ENCODE peak calls at places on chromosomes 13 and 19, in nine cellular contexts. F, G, E, N, J, K, O, C and H are unnamed samples.

GRCh38 chr19:55353803-55354697 is 469 bp downstream of the COX6B2 start:
- DNase-seq in F (no peak), E (peak; percentile 45), G (peak; percentile 74), J (peak; percentile 55), O (peak; percentile 45), C (no peak), N (no peak), K (peak; percentile 84), H (peak; percentile 83)

GRCh38 chr13:74767031-74767430 is 632.8 kb upstream of the KLF12 start:
- DNase-seq in F (no peak), E (no peak), J (no peak), G (no peak), K (no peak), C (no peak), O (no peak), N (no peak), H (no peak)

GRCh38 chr19:18541992-18542935 is 1.1 kb downstream of the FKBP8 start:
- DNase-seq in N (no peak), K (peak; percentile 50), O (no peak), J (no peak), F (no peak), E (no peak), G (peak; percentile 32), C (no peak), H (no peak)

GRCh38 chr19:49355890-49356289 is 6.3 kb downstream of the TEAD2 start:
- DNase-seq in J (no peak), G (no peak), C (no peak), F (no peak), K (no peak), N (no peak), E (no peak), O (no peak), H (no peak)

GRCh38 chr13:99704390-99704789 is 203.1 kb downstream of the TM9SF2 start:
- DNase-seq in N (no peak), K (no peak), G (no peak), O (no peak), J (no peak), F (no peak), C (no peak), E (no peak), H (no peak)

GRCh38 chr19:19338082-19338481 is 17.5 kb downstream of the MAU2 start:
- DNase-seq in E (no peak), K (no peak), O (no peak), J (no peak), N (no peak), F (no peak), C (no peak), G (no peak), H (no peak)

GRCh38 chr13:100594731-100595130 is 6.1 kb upstream of the GGACT start:
- DNase-seq in O (no peak), K (peak; percentile 63), F (no peak), N (no peak), J (no peak), G (no peak), C (no peak), E (no peak), H (no peak)

GRCh38 chr13:100363351-100363750 is 225.2 kb downstream of the GGACT start:
- DNase-seq in N (no peak), G (peak; percentile 7), E (no peak), O (no peak), F (no peak), K (no peak), C (no peak), J (no peak), H (no peak)

GRCh38 chr19:5806905-5807304 is 2.0 kb downstream of the NRTN start:
- DNase-seq in N (no peak), J (no peak), K (no peak), F (no peak), C (no peak), E (no peak), G (no peak), O (no peak), H (no peak)

GRCh38 chr13:21812192-21812626 is 141.3 kb downstream of the FGF9 start:
- DNase-seq in E (no peak), N (peak; percentile 23), F (no peak), O (no peak), C (no peak), J (no peak), K (peak; percentile 60), G (no peak), H (no peak)

GRCh38 chr19:46347985-46348384 is 1.1 kb downstream of the PPP5C start:
- DNase-seq in C (no peak), E (no peak), G (no peak), K (no peak), J (no peak), N (no peak), F (no peak), O (no peak), H (no peak)

GRCh38 chr13:100301418-100301817 is 212.5 kb downstream of the PCCA start:
- DNase-seq in G (no peak), C (peak; percentile 61), O (no peak), K (no peak), E (no peak), F (no peak), J (no peak), N (no peak), H (no peak)

GRCh38 chr19:1244693-1245451 is 3.3 kb downstream of the ATP5F1D start:
- DNase-seq in G (no peak), J (no peak), N (no peak), K (no peak), O (no peak), F (no peak), C (no peak), E (no peak), H (peak; percentile 90)

GRCh38 chr13:23626730-23627129 is 56.5 kb downstream of the TNFRSF19 start:
- DNase-seq in F (no peak), C (no peak), J (no peak), O (no peak), N (no peak), E (no peak), K (no peak), G (no peak), H (no peak)

GRCh38 chr19:36149673-36150406 is 2.4 kb downstream of the COX7A1 start:
- DNase-seq in N (no peak), O (no peak), E (no peak), C (no peak), F (no peak), K (no peak), G (no peak), J (no peak), H (no peak)

GRCh38 chr19:1206063-1206732 is 620 bp downstream of the STK11 start:
- DNase-seq in K (peak; percentile 50), J (no peak), G (no peak), F (no peak), C (no peak), N (no peak), E (no peak), O (no peak), H (no peak)

GRCh38 chr19:11063434-11063833 is 25.8 kb upstream of the LDLR start:
- DNase-seq in O (no peak), N (no peak), G (no peak), C (no peak), K (no peak), J (no peak), F (no peak), E (no peak), H (no peak)

GRCh38 chr13:93535256-93535655 is 308.6 kb downstream of the GPC6 start:
- DNase-seq in G (peak; percentile 4), F (no peak), N (no peak), J (no peak), C (no peak), E (no peak), K (no peak), O (no peak), H (no peak)

GRCh38 chr13:21458457-21458815 is 667 bp downstream of the ZDHHC20 start:
- DNase-seq in C (no peak), F (peak; percentile 27), E (peak; percentile 42), G (peak; percentile 23), O (peak; percentile 34), J (no peak), N (no peak), K (peak; percentile 62), H (no peak)

GRCh38 chr19:18558202-18558555 is 509 bp downstream of the KXD1 start:
- DNase-seq in N (no peak), F (no peak), E (no peak), K (no peak), J (no peak), G (no peak), C (no peak), O (no peak), H (no peak)

GRCh38 chr13:110564472-110564985 is 3.0 kb upstream of the RAB20 start:
- DNase-seq in N (no peak), J (no peak), C (no peak), F (no peak), E (no peak), G (no peak), K (no peak), O (no peak), H (no peak)

GRCh38 chr19:57934820-57935665 is at the start of gene ZNF418:
- DNase-seq in J (no peak), G (peak; percentile 75), K (peak; percentile 93), C (peak; percentile 83), E (peak; percentile 8), O (no peak), F (peak; percentile 21), N (peak; percentile 62), H (no peak)

GRCh38 chr13:30111810-30112209 is 195.5 kb downstream of the KATNAL1 start:
- DNase-seq in K (no peak), N (no peak), G (peak; percentile 40), F (no peak), J (no peak), C (no peak), E (no peak), O (no peak), H (peak; percentile 62)

GRCh38 chr19:35381926-35382325 is 11.1 kb downstream of the GPR42 start:
- DNase-seq in E (no peak), N (no peak), J (no peak), K (no peak), F (no peak), C (no peak), G (no peak), O (no peak), H (no peak)

GRCh38 chr19:10419200-10419645 is 1.1 kb upstream of the PDE4A start:
- DNase-seq in N (no peak), C (no peak), E (no peak), F (no peak), J (no peak), G (peak; percentile 58), O (no peak), K (peak; percentile 62), H (no peak)

GRCh38 chr19:35495107-35496064 is 5.1 kb upstream of the KRTDAP start:
- DNase-seq in F (peak; percentile 56), C (no peak), N (no peak), O (peak; percentile 53), K (peak; percentile 76), G (peak; percentile 91), J (peak; percentile 51), E (peak; percentile 47), H (peak; percentile 88)

GRCh38 chr13:26991508-26992181 is 180.0 kb downstream of the USP12 start:
- DNase-seq in O (no peak), G (peak; percentile 58), J (no peak), C (no peak), E (no peak), N (no peak), K (no peak), F (no peak), H (no peak)

GRCh38 chr13:87259479-87260083 is 411.6 kb upstream of the SLITRK5 start:
- DNase-seq in E (no peak), J (no peak), K (peak; percentile 61), G (no peak), C (no peak), O (no peak), N (no peak), F (no peak), H (no peak)